ENCODE peak calls at places on chromosomes 3 and 15, in four cellular contexts. R is NCI-H1694, I is AG08396, K is epithelial cell of esophagus. M is an unnamed sample.

GRCh38 chr3:134799393-134799792 is 4.3 kb downstream of the EPHB1 start:
- DNase-seq in I (peak), R (no peak), K (no peak), M (no peak)

GRCh38 chr3:54120657-54121403 is 1.5 kb upstream of the CACNA2D3 start:
- DNase-seq in K (no peak), I (peak), R (no peak), M (peak)

GRCh38 chr3:131535596-131535995 is 32.8 kb upstream of the MRPL3 start:
- DNase-seq in R (no peak), K (peak), I (no peak), M (no peak)

GRCh38 chr3:177448987-177449975 is 252.0 kb upstream of the TBL1XR1 start:
- DNase-seq in R (no peak), I (peak), K (peak), M (no peak)

GRCh38 chr3:15361494-15362214 is 29.3 kb upstream of the SH3BP5 start:
- DNase-seq in R (no peak), I (no peak), K (peak), M (no peak)

GRCh38 chr15:88115529-88116152 is 140.9 kb downstream of the NTRK3 start:
- DNase-seq in I (no peak), K (no peak), R (no peak), M (no peak)

GRCh38 chr15:72375501-72375845 is 341 bp downstream of the HEXA start:
- DNase-seq in R (no peak), K (peak), I (peak), M (no peak)

GRCh38 chr3:25235471-25235870 is 192.6 kb upstream of the RARB start:
- DNase-seq in I (no peak), K (no peak), R (no peak), M (no peak)

GRCh38 chr3:189744235-189744634 is 113.0 kb downstream of the TP63 start:
- DNase-seq in I (no peak), K (no peak), R (no peak), M (no peak)

GRCh38 chr15:63052961-63053698 is 10.6 kb downstream of the TPM1 start:
- DNase-seq in R (no peak), K (no peak), I (peak), M (no peak)

GRCh38 chr3:16647668-16648067 is 42.4 kb upstream of the DAZL start:
- DNase-seq in R (no peak), K (no peak), I (no peak), M (no peak)

GRCh38 chr15:89208256-89208655 is 13.1 kb downstream of the RLBP1 start:
- DNase-seq in K (no peak), R (no peak), I (no peak), M (no peak)

GRCh38 chr3:106381265-106381942 is 512.6 kb upstream of the CBLB start:
- DNase-seq in I (no peak), K (no peak), R (no peak), M (no peak)

GRCh38 chr15:100588638-100589242 is 13.2 kb downstream of the LINS1 start:
- DNase-seq in I (no peak), K (no peak), R (no peak), M (no peak)

GRCh38 chr3:16067837-16068471 is 106.5 kb upstream of the GALNT15 start:
- DNase-seq in I (no peak), K (peak), R (no peak), M (no peak)

GRCh38 chr15:31499953-31500808 is 173.5 kb downstream of the KLF13 start:
- DNase-seq in K (no peak), R (no peak), I (no peak), M (no peak)

GRCh38 chr3:137165117-137165806 is 207.5 kb downstream of the IL20RB start:
- DNase-seq in K (peak), R (no peak), I (peak), M (no peak)

GRCh38 chr3:10816019-10816862 is at the start of gene SLC6A11:
- DNase-seq in R (no peak), K (peak), I (peak), M (peak)

GRCh38 chr15:41994772-41995475 is 22.6 kb upstream of the EHD4 start:
- DNase-seq in K (no peak), R (no peak), I (no peak), M (no peak)

GRCh38 chr3:141963301-141963700 is 86.9 kb downstream of the ATP1B3 start:
- DNase-seq in R (no peak), I (no peak), K (peak), M (no peak)

GRCh38 chr3:160929595-160929994 is 173.6 kb downstream of the PPM1L start:
- DNase-seq in K (no peak), R (no peak), I (peak), M (no peak)

GRCh38 chr3:178353292-178353814 is 182.9 kb upstream of the KCNMB2 start:
- DNase-seq in I (no peak), K (no peak), R (no peak), M (no peak)

GRCh38 chr3:185823280-185824044 is 1.4 kb downstream of the IGF2BP2 start:
- DNase-seq in K (peak), R (no peak), I (peak), M (peak)

GRCh38 chr3:183301937-183302580 is 49.0 kb downstream of the B3GNT5 start:
- DNase-seq in I (no peak), R (no peak), K (peak), M (no peak)

GRCh38 chr3:24503499-24504176 is 9.0 kb upstream of the THRB start:
- DNase-seq in I (no peak), K (no peak), R (no peak), M (no peak)

GRCh38 chr3:58369876-58370275 is 37.2 kb downstream of the PXK start:
- DNase-seq in R (no peak), K (no peak), I (no peak), M (no peak)

GRCh38 chr15:96428742-96429141 is 98.2 kb downstream of the NR2F2 start:
- DNase-seq in R (no peak), K (peak), I (peak), M (no peak)

GRCh38 chr15:74311734-74312444 is 55.6 kb downstream of the CYP11A1 start:
- DNase-seq in K (peak), I (no peak), R (peak), M (peak)

M was measured in NCI-H345.